ENCODE peak calls at places on chromosomes 5 and 9, in ten cellular contexts. B, M, S, P, K, T, D, X, U and H are unnamed samples.

GRCh38 chr5:74622122-74622521 is 18.4 kb downstream of the ENC1 start:
- DNase-seq in B (no peak), M (no peak), S (no peak), P (no peak), K (no peak), T (no peak), D (no peak), X (no peak), U (no peak), H (peak; percentile 26)

GRCh38 chr9:124208571-124208970 is 49.2 kb upstream of the NEK6 start:
- DNase-seq in B (peak; percentile 1), M (no peak), S (no peak), P (no peak), K (no peak), T (no peak), D (no peak), X (no peak), U (no peak), H (peak; percentile 63)

GRCh38 chr5:62576570-62577172 is 1.9 kb upstream of the LRRC70 start:
- DNase-seq in B (no peak), M (no peak), S (no peak), P (no peak), K (no peak), T (no peak), D (no peak), X (no peak), U (no peak), H (no peak)

GRCh38 chr5:78504726-78505431 is 143.7 kb downstream of the LHFPL2 start:
- DNase-seq in B (no peak), M (peak; percentile 38), S (peak; percentile 99), P (peak; percentile 85), K (peak; percentile 93), T (peak; percentile 100), D (peak; percentile 71), X (peak; percentile 98), U (peak; percentile 100), H (no peak)

GRCh38 chr5:137635521-137635921 is 100.4 kb downstream of the KLHL3 start:
- DNase-seq in B (no peak), M (no peak), S (no peak), P (no peak), K (peak; percentile 58), T (no peak), D (no peak), X (no peak), U (no peak), H (no peak)

GRCh38 chr9:107489687-107490605 is at the start of gene KLF4:
- DNase-seq in B (peak; percentile 94), M (peak; percentile 86), S (peak; percentile 94), P (peak; percentile 45), K (peak; percentile 96), T (peak; percentile 92), D (peak; percentile 92), X (peak; percentile 95), U (peak; percentile 97), H (peak; percentile 82)

GRCh38 chr5:103424453-103425205 is 138.0 kb downstream of the NUDT12 start:
- DNase-seq in B (no peak), M (no peak), S (peak; percentile 77), P (peak; percentile 60), K (peak; percentile 94), T (peak; percentile 60), D (no peak), X (no peak), U (peak; percentile 35), H (no peak)

GRCh38 chr5:151223447-151224264 is at the start of gene CCDC69:
- DNase-seq in B (peak; percentile 91), M (peak; percentile 53), S (peak; percentile 62), P (peak; percentile 23), K (peak; percentile 75), T (peak; percentile 47), D (peak; percentile 78), X (peak; percentile 74), U (peak; percentile 63), H (peak; percentile 75)

GRCh38 chr9:129932303-129933151 is 97.3 kb downstream of the USP20 start:
- DNase-seq in B (no peak), M (no peak), S (peak; percentile 71), P (no peak), K (peak; percentile 36), T (peak; percentile 39), D (no peak), X (no peak), U (peak; percentile 27), H (no peak)

GRCh38 chr9:134324359-134325095 is 1.7 kb upstream of the RXRA start:
- DNase-seq in B (no peak), M (no peak), S (peak; percentile 50), P (no peak), K (peak; percentile 43), T (peak; percentile 75), D (no peak), X (peak; percentile 26), U (no peak), H (peak; percentile 15)

GRCh38 chr5:110248921-110249320 is 477.6 kb downstream of the TMEM232 start:
- DNase-seq in B (no peak), M (no peak), S (no peak), P (no peak), K (no peak), T (no peak), D (no peak), X (no peak), U (no peak), H (no peak)
- TF ChIP-seq CTCF in B (no peak), M (no peak), S (no peak), P (no peak), K (no peak), T (no peak), D (no peak), X (no peak), U (no peak), H (no peak)

DNA sequence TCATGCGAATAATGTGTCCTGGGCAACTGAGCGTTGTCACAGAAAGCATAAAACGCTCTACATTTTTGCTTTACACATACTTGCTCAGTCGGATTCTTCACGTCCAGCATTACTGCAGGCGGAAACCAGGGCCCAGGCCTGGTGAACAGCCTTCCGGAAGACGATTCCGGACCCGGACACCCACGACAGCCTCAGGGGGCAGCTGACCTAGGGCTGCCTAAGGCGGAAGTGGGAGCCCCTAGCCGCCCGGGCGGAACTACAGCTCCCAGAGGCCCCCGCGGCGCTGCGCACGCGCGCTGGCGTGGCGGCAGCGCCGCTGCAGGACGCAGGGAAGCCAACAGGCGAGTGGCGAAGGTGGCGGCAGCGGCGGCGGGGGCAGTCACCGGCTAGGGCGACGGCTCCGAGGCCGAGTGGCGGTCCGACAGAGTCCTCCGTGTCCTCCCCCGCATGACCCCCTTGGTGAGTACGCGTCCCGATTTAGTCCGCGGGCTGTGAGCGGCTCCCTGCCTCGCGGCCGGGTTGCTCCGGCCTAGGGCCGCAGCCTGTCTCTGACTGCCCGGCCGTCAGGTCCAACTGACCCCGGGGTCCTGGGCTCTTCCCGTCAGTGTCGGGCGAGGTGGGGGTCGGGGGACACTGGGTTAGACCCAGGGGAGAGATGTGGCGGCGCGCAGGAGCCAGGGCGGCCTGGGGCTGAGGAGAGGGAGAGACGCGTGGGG is at the start of gene GAPVD1:
- DNase-seq in B (peak; percentile 96), M (peak; percentile 78), S (peak; percentile 90), P (peak; percentile 65), K (peak; percentile 79), T (peak; percentile 85), D (peak; percentile 89), X (peak; percentile 88), U (peak; percentile 80), H (peak; percentile 91)
- TF ChIP-seq CTCF in B (no peak), M (peak; percentile 33), S (peak; percentile 28), P (no peak), K (peak; percentile 13), T (no peak), D (peak; percentile 42), X (peak; percentile 27), U (peak; percentile 6), H (peak; percentile 52)

DNA sequence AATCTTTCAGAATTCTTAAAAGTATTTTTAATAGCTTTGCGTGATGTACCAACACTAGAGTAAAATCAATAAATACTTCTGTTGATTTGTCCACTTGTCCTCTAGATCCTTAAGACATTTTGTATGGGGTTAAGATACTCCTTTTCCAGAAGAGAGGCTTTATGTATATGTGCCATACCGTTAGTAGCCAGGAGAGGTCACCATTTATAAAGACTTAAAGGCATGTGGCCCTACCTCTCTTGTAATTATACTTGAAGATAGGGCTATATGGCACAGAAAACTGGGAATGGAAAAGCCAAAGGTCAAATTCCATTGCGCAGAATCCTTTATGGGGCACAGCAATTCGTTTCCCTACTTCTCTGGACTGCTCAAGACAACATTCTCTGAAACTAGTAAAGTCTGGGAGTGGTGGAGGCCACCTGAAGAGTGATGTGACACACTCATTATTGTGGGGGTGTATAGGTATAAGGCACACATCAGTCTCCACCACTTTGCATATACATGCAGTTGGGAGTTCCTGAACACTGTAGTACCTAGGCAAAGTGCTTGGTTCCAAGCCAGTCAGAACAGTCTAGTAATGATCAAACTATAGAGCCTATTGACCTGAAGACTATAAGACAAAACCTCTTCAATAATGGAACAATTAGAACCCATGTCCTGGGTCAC is 140.1 kb upstream of the FBXL17 start:
- DNase-seq in B (no peak), M (peak; percentile 52), S (peak; percentile 68), P (peak; percentile 1), K (peak; percentile 82), T (peak; percentile 67), D (no peak), X (peak; percentile 74), U (peak; percentile 75), H (peak; percentile 16)
- TF ChIP-seq CTCF in B (peak; percentile 66), M (peak; percentile 78), S (peak; percentile 84), P (peak; percentile 65), K (peak; percentile 75), T (peak; percentile 79), D (peak; percentile 40), X (peak; percentile 56), U (peak; percentile 81), H (peak; percentile 60)

DNA sequence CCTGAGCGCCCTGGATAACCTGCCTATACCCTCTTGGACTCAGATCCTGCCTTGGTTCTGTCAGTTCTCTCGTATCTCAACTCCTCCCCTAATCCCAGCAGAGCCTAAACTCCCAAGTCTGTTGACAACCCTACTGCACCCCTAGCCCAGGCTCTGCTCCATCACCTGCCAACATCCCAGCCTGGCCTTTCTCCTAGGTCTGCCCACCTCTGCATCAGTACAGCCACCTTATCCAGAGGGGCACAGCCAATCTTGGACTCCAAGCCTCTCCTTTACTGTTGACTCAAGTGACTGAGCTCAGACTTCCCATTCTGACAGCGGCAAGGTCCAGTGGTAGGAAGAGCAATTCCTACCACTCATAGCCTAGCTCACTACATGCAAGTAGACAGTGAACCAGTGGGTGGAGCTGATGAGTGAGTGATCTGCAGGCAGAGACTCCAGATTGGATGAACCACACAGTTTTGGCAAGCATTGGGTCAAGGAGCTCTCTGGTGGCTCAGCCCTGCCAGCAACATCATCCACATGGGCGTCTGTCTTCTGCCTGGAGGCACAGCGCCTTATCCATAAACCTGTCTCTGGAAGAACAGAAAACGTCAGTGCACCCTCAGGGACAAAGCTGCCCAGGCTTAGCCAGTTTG is 26.5 kb downstream of the TRMO start:
- DNase-seq in B (no peak), M (peak; percentile 23), S (no peak), P (no peak), K (peak; percentile 37), T (peak; percentile 54), D (no peak), X (peak; percentile 56), U (no peak), H (peak; percentile 32)
- TF ChIP-seq CTCF in B (no peak), M (peak; percentile 53), S (no peak), P (no peak), K (peak; percentile 31), T (peak; percentile 18), D (no peak), X (no peak), U (peak; percentile 5), H (no peak)

GRCh38 chr5:171776747-171777419 is 8.7 kb upstream of the SMIM23 start:
- DNase-seq in B (no peak), M (no peak), S (peak; percentile 74), P (peak; percentile 12), K (no peak), T (peak; percentile 48), D (no peak), X (no peak), U (peak; percentile 32), H (no peak)
- TF ChIP-seq CTCF in B (no peak), M (no peak), S (peak; percentile 8), P (no peak), K (no peak), T (no peak), D (no peak), X (no peak), U (no peak), H (no peak)

GRCh38 chr9:121620777-121621437 is 30.5 kb upstream of the DAB2IP start:
- DNase-seq in B (no peak), M (no peak), S (no peak), P (no peak), K (peak; percentile 52), T (peak; percentile 22), D (no peak), X (peak; percentile 40), U (peak; percentile 31), H (peak; percentile 20)
- TF ChIP-seq CTCF in B (peak; percentile 47), M (peak; percentile 75), S (peak; percentile 46), P (peak; percentile 70), K (peak; percentile 74), T (peak; percentile 47), D (peak; percentile 13), X (peak; percentile 31), U (peak; percentile 59), H (peak; percentile 34)